ENCODE peak calls at places on chromosome 21, in ten cellular contexts. One of them, this sample, is unnamed.

GRCh38 chr21:45868086-45868485 is 113.5 kb upstream of the COL6A1 start:
- DNase-seq in brain microvascular endothelial cell: no peak
- DNase-seq in activated CD8-positive, alpha-beta memory T cell treated with anti-CD3 and anti-CD28 coated beads for 4 hours: no peak
- DNase-seq in tibial artery: peak
- DNase-seq in naive thymus-derived CD4-positive, alpha-beta T cell: no peak
- DNase-seq in ACHN: no peak
- DNase-seq in AG10803: no peak
- DNase-seq in HT-29: no peak
- DNase-seq in D341Med: no peak
- DNase-seq in activated CD4-positive, alpha-beta T cell treated with anti-CD3 and anti-CD28 coated beads, Interleukin-2, amount 50 U/mL, for 48 hours: no peak
- DNase-seq in this sample: no peak

GRCh38 chr21:29800051-29800450 is 139.7 kb downstream of the GRIK1 start:
- DNase-seq in brain microvascular endothelial cell: no peak
- DNase-seq in activated CD8-positive, alpha-beta memory T cell treated with anti-CD3 and anti-CD28 coated beads for 4 hours: no peak
- DNase-seq in tibial artery: no peak
- DNase-seq in naive thymus-derived CD4-positive, alpha-beta T cell: no peak
- DNase-seq in ACHN: no peak
- DNase-seq in AG10803: no peak
- DNase-seq in HT-29: no peak
- DNase-seq in D341Med: no peak
- DNase-seq in activated CD4-positive, alpha-beta T cell treated with anti-CD3 and anti-CD28 coated beads, Interleukin-2, amount 50 U/mL, for 48 hours: no peak
- DNase-seq in this sample: no peak

GRCh38 chr21:22898061-22898460 is 1899.9 kb downstream of the NCAM2 start:
- DNase-seq in brain microvascular endothelial cell: no peak
- DNase-seq in activated CD8-positive, alpha-beta memory T cell treated with anti-CD3 and anti-CD28 coated beads for 4 hours: no peak
- DNase-seq in tibial artery: no peak
- DNase-seq in naive thymus-derived CD4-positive, alpha-beta T cell: no peak
- DNase-seq in ACHN: no peak
- DNase-seq in AG10803: no peak
- DNase-seq in HT-29: no peak
- DNase-seq in D341Med: no peak
- DNase-seq in activated CD4-positive, alpha-beta T cell treated with anti-CD3 and anti-CD28 coated beads, Interleukin-2, amount 50 U/mL, for 48 hours: no peak
- DNase-seq in this sample: no peak

GRCh38 chr21:44420416-44421205 is 34.7 kb upstream of the LRRC3 start:
- DNase-seq in brain microvascular endothelial cell: no peak
- DNase-seq in activated CD8-positive, alpha-beta memory T cell treated with anti-CD3 and anti-CD28 coated beads for 4 hours: no peak
- DNase-seq in tibial artery: no peak
- DNase-seq in naive thymus-derived CD4-positive, alpha-beta T cell: no peak
- DNase-seq in ACHN: no peak
- DNase-seq in AG10803: no peak
- DNase-seq in HT-29: no peak
- DNase-seq in D341Med: no peak
- DNase-seq in activated CD4-positive, alpha-beta T cell treated with anti-CD3 and anti-CD28 coated beads, Interleukin-2, amount 50 U/mL, for 48 hours: no peak
- DNase-seq in this sample: no peak

GRCh38 chr21:36647279-36648093 is 51.4 kb upstream of the SIM2 start:
- DNase-seq in brain microvascular endothelial cell: peak
- DNase-seq in activated CD8-positive, alpha-beta memory T cell treated with anti-CD3 and anti-CD28 coated beads for 4 hours: no peak
- DNase-seq in tibial artery: no peak
- DNase-seq in naive thymus-derived CD4-positive, alpha-beta T cell: no peak
- DNase-seq in ACHN: peak
- DNase-seq in AG10803: no peak
- DNase-seq in HT-29: peak
- DNase-seq in D341Med: no peak
- DNase-seq in activated CD4-positive, alpha-beta T cell treated with anti-CD3 and anti-CD28 coated beads, Interleukin-2, amount 50 U/mL, for 48 hours: no peak
- DNase-seq in this sample: peak

GRCh38 chr21:34684174-34684876 is 15.5 kb downstream of the CLIC6 start:
- DNase-seq in brain microvascular endothelial cell: no peak
- DNase-seq in activated CD8-positive, alpha-beta memory T cell treated with anti-CD3 and anti-CD28 coated beads for 4 hours: no peak
- DNase-seq in tibial artery: no peak
- DNase-seq in naive thymus-derived CD4-positive, alpha-beta T cell: no peak
- DNase-seq in ACHN: no peak
- DNase-seq in AG10803: no peak
- DNase-seq in HT-29: no peak
- DNase-seq in D341Med: no peak
- DNase-seq in activated CD4-positive, alpha-beta T cell treated with anti-CD3 and anti-CD28 coated beads, Interleukin-2, amount 50 U/mL, for 48 hours: no peak
- DNase-seq in this sample: no peak

GRCh38 chr21:32819702-32820101 is 48.1 kb upstream of the PAXBP1 start:
- DNase-seq in brain microvascular endothelial cell: peak
- DNase-seq in activated CD8-positive, alpha-beta memory T cell treated with anti-CD3 and anti-CD28 coated beads for 4 hours: no peak
- DNase-seq in tibial artery: peak
- DNase-seq in naive thymus-derived CD4-positive, alpha-beta T cell: no peak
- DNase-seq in ACHN: no peak
- DNase-seq in AG10803: peak
- DNase-seq in HT-29: no peak
- DNase-seq in D341Med: no peak
- DNase-seq in activated CD4-positive, alpha-beta T cell treated with anti-CD3 and anti-CD28 coated beads, Interleukin-2, amount 50 U/mL, for 48 hours: no peak
- DNase-seq in this sample: peak

GRCh38 chr21:14630556-14631069 is 84.5 kb upstream of the SAMSN1 start:
- DNase-seq in brain microvascular endothelial cell: no peak
- DNase-seq in activated CD8-positive, alpha-beta memory T cell treated with anti-CD3 and anti-CD28 coated beads for 4 hours: no peak
- DNase-seq in tibial artery: no peak
- DNase-seq in naive thymus-derived CD4-positive, alpha-beta T cell: no peak
- DNase-seq in ACHN: no peak
- DNase-seq in AG10803: no peak
- DNase-seq in HT-29: no peak
- DNase-seq in D341Med: no peak
- DNase-seq in activated CD4-positive, alpha-beta T cell treated with anti-CD3 and anti-CD28 coated beads, Interleukin-2, amount 50 U/mL, for 48 hours: no peak
- DNase-seq in this sample: no peak

GRCh38 chr21:45496151-45496967 is 45.9 kb downstream of the SLC19A1 start:
- DNase-seq in brain microvascular endothelial cell: no peak
- DNase-seq in activated CD8-positive, alpha-beta memory T cell treated with anti-CD3 and anti-CD28 coated beads for 4 hours: no peak
- DNase-seq in tibial artery: no peak
- DNase-seq in naive thymus-derived CD4-positive, alpha-beta T cell: no peak
- DNase-seq in ACHN: no peak
- DNase-seq in AG10803: no peak
- DNase-seq in HT-29: no peak
- DNase-seq in D341Med: no peak
- DNase-seq in activated CD4-positive, alpha-beta T cell treated with anti-CD3 and anti-CD28 coated beads, Interleukin-2, amount 50 U/mL, for 48 hours: no peak
- DNase-seq in this sample: no peak

GRCh38 chr21:38914531-38915385 is 109.0 kb downstream of the ETS2 start:
- DNase-seq in brain microvascular endothelial cell: no peak
- DNase-seq in activated CD8-positive, alpha-beta memory T cell treated with anti-CD3 and anti-CD28 coated beads for 4 hours: no peak
- DNase-seq in tibial artery: no peak
- DNase-seq in naive thymus-derived CD4-positive, alpha-beta T cell: no peak
- DNase-seq in ACHN: no peak
- DNase-seq in AG10803: no peak
- DNase-seq in HT-29: peak
- DNase-seq in D341Med: no peak
- DNase-seq in activated CD4-positive, alpha-beta T cell treated with anti-CD3 and anti-CD28 coated beads, Interleukin-2, amount 50 U/mL, for 48 hours: no peak
- DNase-seq in this sample: no peak

GRCh38 chr21:32467291-32467690 is 54.8 kb downstream of the EVA1C start:
- DNase-seq in brain microvascular endothelial cell: no peak
- DNase-seq in activated CD8-positive, alpha-beta memory T cell treated with anti-CD3 and anti-CD28 coated beads for 4 hours: no peak
- DNase-seq in tibial artery: no peak
- DNase-seq in naive thymus-derived CD4-positive, alpha-beta T cell: no peak
- DNase-seq in ACHN: no peak
- DNase-seq in AG10803: no peak
- DNase-seq in HT-29: no peak
- DNase-seq in D341Med: no peak
- DNase-seq in activated CD4-positive, alpha-beta T cell treated with anti-CD3 and anti-CD28 coated beads, Interleukin-2, amount 50 U/mL, for 48 hours: no peak
- DNase-seq in this sample: no peak

GRCh38 chr21:42238185-42238934 is 19.4 kb downstream of the ABCG1 start:
- DNase-seq in brain microvascular endothelial cell: no peak
- DNase-seq in activated CD8-positive, alpha-beta memory T cell treated with anti-CD3 and anti-CD28 coated beads for 4 hours: no peak
- DNase-seq in tibial artery: no peak
- DNase-seq in naive thymus-derived CD4-positive, alpha-beta T cell: peak
- DNase-seq in ACHN: no peak
- DNase-seq in AG10803: no peak
- DNase-seq in HT-29: no peak
- DNase-seq in D341Med: no peak
- DNase-seq in activated CD4-positive, alpha-beta T cell treated with anti-CD3 and anti-CD28 coated beads, Interleukin-2, amount 50 U/mL, for 48 hours: peak
- DNase-seq in this sample: no peak

GRCh38 chr21:33916200-33916567 is 580 bp upstream of the ATP5PO start:
- DNase-seq in brain microvascular endothelial cell: no peak
- DNase-seq in activated CD8-positive, alpha-beta memory T cell treated with anti-CD3 and anti-CD28 coated beads for 4 hours: no peak
- DNase-seq in tibial artery: no peak
- DNase-seq in naive thymus-derived CD4-positive, alpha-beta T cell: no peak
- DNase-seq in ACHN: no peak
- DNase-seq in AG10803: no peak
- DNase-seq in HT-29: no peak
- DNase-seq in D341Med: no peak
- DNase-seq in activated CD4-positive, alpha-beta T cell treated with anti-CD3 and anti-CD28 coated beads, Interleukin-2, amount 50 U/mL, for 48 hours: no peak
- DNase-seq in this sample: no peak

GRCh38 chr21:26117324-26117971 is 53.1 kb downstream of the APP start:
- DNase-seq in brain microvascular endothelial cell: no peak
- DNase-seq in activated CD8-positive, alpha-beta memory T cell treated with anti-CD3 and anti-CD28 coated beads for 4 hours: no peak
- DNase-seq in tibial artery: no peak
- DNase-seq in naive thymus-derived CD4-positive, alpha-beta T cell: no peak
- DNase-seq in ACHN: no peak
- DNase-seq in AG10803: peak
- DNase-seq in HT-29: no peak
- DNase-seq in D341Med: no peak
- DNase-seq in activated CD4-positive, alpha-beta T cell treated with anti-CD3 and anti-CD28 coated beads, Interleukin-2, amount 50 U/mL, for 48 hours: no peak
- DNase-seq in this sample: no peak

GRCh38 chr21:35343046-35343816 is 294.1 kb upstream of the RUNX1 start:
- DNase-seq in brain microvascular endothelial cell: no peak
- DNase-seq in activated CD8-positive, alpha-beta memory T cell treated with anti-CD3 and anti-CD28 coated beads for 4 hours: no peak
- DNase-seq in tibial artery: no peak
- DNase-seq in naive thymus-derived CD4-positive, alpha-beta T cell: no peak
- DNase-seq in ACHN: no peak
- DNase-seq in AG10803: no peak
- DNase-seq in HT-29: no peak
- DNase-seq in D341Med: no peak
- DNase-seq in activated CD4-positive, alpha-beta T cell treated with anti-CD3 and anti-CD28 coated beads, Interleukin-2, amount 50 U/mL, for 48 hours: no peak
- DNase-seq in this sample: no peak

GRCh38 chr21:38680401-38680800 is 125.3 kb upstream of the ETS2 start:
- DNase-seq in brain microvascular endothelial cell: no peak
- DNase-seq in activated CD8-positive, alpha-beta memory T cell treated with anti-CD3 and anti-CD28 coated beads for 4 hours: no peak
- DNase-seq in tibial artery: no peak
- DNase-seq in naive thymus-derived CD4-positive, alpha-beta T cell: no peak
- DNase-seq in ACHN: no peak
- DNase-seq in AG10803: no peak
- DNase-seq in HT-29: no peak
- DNase-seq in D341Med: no peak
- DNase-seq in activated CD4-positive, alpha-beta T cell treated with anti-CD3 and anti-CD28 coated beads, Interleukin-2, amount 50 U/mL, for 48 hours: no peak
- DNase-seq in this sample: peak

GRCh38 chr21:45309069-45309521 is 21.4 kb upstream of the POFUT2 start:
- DNase-seq in brain microvascular endothelial cell: peak
- DNase-seq in activated CD8-positive, alpha-beta memory T cell treated with anti-CD3 and anti-CD28 coated beads for 4 hours: no peak
- DNase-seq in tibial artery: no peak
- DNase-seq in naive thymus-derived CD4-positive, alpha-beta T cell: no peak
- DNase-seq in ACHN: peak
- DNase-seq in AG10803: peak
- DNase-seq in HT-29: peak
- DNase-seq in D341Med: peak
- DNase-seq in activated CD4-positive, alpha-beta T cell treated with anti-CD3 and anti-CD28 coated beads, Interleukin-2, amount 50 U/mL, for 48 hours: peak
- DNase-seq in this sample: peak

GRCh38 chr21:42559326-42559725 is 45.7 kb downstream of the SLC37A1 start:
- DNase-seq in brain microvascular endothelial cell: no peak
- DNase-seq in activated CD8-positive, alpha-beta memory T cell treated with anti-CD3 and anti-CD28 coated beads for 4 hours: no peak
- DNase-seq in tibial artery: peak
- DNase-seq in naive thymus-derived CD4-positive, alpha-beta T cell: no peak
- DNase-seq in ACHN: no peak
- DNase-seq in AG10803: no peak
- DNase-seq in HT-29: no peak
- DNase-seq in D341Med: no peak
- DNase-seq in activated CD4-positive, alpha-beta T cell treated with anti-CD3 and anti-CD28 coated beads, Interleukin-2, amount 50 U/mL, for 48 hours: no peak
- DNase-seq in this sample: no peak

GRCh38 chr21:44438531-44439210 is 16.6 kb upstream of the LRRC3 start:
- DNase-seq in brain microvascular endothelial cell: no peak
- DNase-seq in activated CD8-positive, alpha-beta memory T cell treated with anti-CD3 and anti-CD28 coated beads for 4 hours: no peak
- DNase-seq in tibial artery: no peak
- DNase-seq in naive thymus-derived CD4-positive, alpha-beta T cell: no peak
- DNase-seq in ACHN: no peak
- DNase-seq in AG10803: no peak
- DNase-seq in HT-29: peak
- DNase-seq in D341Med: no peak
- DNase-seq in activated CD4-positive, alpha-beta T cell treated with anti-CD3 and anti-CD28 coated beads, Interleukin-2, amount 50 U/mL, for 48 hours: no peak
- DNase-seq in this sample: no peak

GRCh38 chr21:33378081-33378480 is 25.1 kb upstream of the IFNGR2 start:
- DNase-seq in brain microvascular endothelial cell: no peak
- DNase-seq in activated CD8-positive, alpha-beta memory T cell treated with anti-CD3 and anti-CD28 coated beads for 4 hours: no peak
- DNase-seq in tibial artery: no peak
- DNase-seq in naive thymus-derived CD4-positive, alpha-beta T cell: no peak
- DNase-seq in ACHN: no peak
- DNase-seq in AG10803: no peak
- DNase-seq in HT-29: no peak
- DNase-seq in D341Med: no peak
- DNase-seq in activated CD4-positive, alpha-beta T cell treated with anti-CD3 and anti-CD28 coated beads, Interleukin-2, amount 50 U/mL, for 48 hours: no peak
- DNase-seq in this sample: no peak

GRCh38 chr21:36542312-36543101 is 62.6 kb upstream of the CLDN14 start:
- DNase-seq in brain microvascular endothelial cell: no peak
- DNase-seq in activated CD8-positive, alpha-beta memory T cell treated with anti-CD3 and anti-CD28 coated beads for 4 hours: no peak
- DNase-seq in tibial artery: no peak
- DNase-seq in naive thymus-derived CD4-positive, alpha-beta T cell: no peak
- DNase-seq in ACHN: no peak
- DNase-seq in AG10803: no peak
- DNase-seq in HT-29: no peak
- DNase-seq in D341Med: no peak
- DNase-seq in activated CD4-positive, alpha-beta T cell treated with anti-CD3 and anti-CD28 coated beads, Interleukin-2, amount 50 U/mL, for 48 hours: peak
- DNase-seq in this sample: no peak

GRCh38 chr21:36676039-36676950 is 22.6 kb upstream of the SIM2 start:
- DNase-seq in brain microvascular endothelial cell: no peak
- DNase-seq in activated CD8-positive, alpha-beta memory T cell treated with anti-CD3 and anti-CD28 coated beads for 4 hours: no peak
- DNase-seq in tibial artery: no peak
- DNase-seq in naive thymus-derived CD4-positive, alpha-beta T cell: no peak
- DNase-seq in ACHN: no peak
- DNase-seq in AG10803: no peak
- DNase-seq in HT-29: no peak
- DNase-seq in D341Med: no peak
- DNase-seq in activated CD4-positive, alpha-beta T cell treated with anti-CD3 and anti-CD28 coated beads, Interleukin-2, amount 50 U/mL, for 48 hours: no peak
- DNase-seq in this sample: no peak

GRCh38 chr21:19261731-19262367 is 858.3 kb upstream of the TMPRSS15 start:
- DNase-seq in brain microvascular endothelial cell: no peak
- DNase-seq in activated CD8-positive, alpha-beta memory T cell treated with anti-CD3 and anti-CD28 coated beads for 4 hours: no peak
- DNase-seq in tibial artery: no peak
- DNase-seq in naive thymus-derived CD4-positive, alpha-beta T cell: no peak
- DNase-seq in ACHN: no peak
- DNase-seq in AG10803: no peak
- DNase-seq in HT-29: no peak
- DNase-seq in D341Med: no peak
- DNase-seq in activated CD4-positive, alpha-beta T cell treated with anti-CD3 and anti-CD28 coated beads, Interleukin-2, amount 50 U/mL, for 48 hours: no peak
- DNase-seq in this sample: no peak

GRCh38 chr21:14116080-14116481 is 94.7 kb downstream of the LIPI start:
- DNase-seq in brain microvascular endothelial cell: no peak
- DNase-seq in activated CD8-positive, alpha-beta memory T cell treated with anti-CD3 and anti-CD28 coated beads for 4 hours: no peak
- DNase-seq in tibial artery: no peak
- DNase-seq in naive thymus-derived CD4-positive, alpha-beta T cell: no peak
- DNase-seq in ACHN: no peak
- DNase-seq in AG10803: no peak
- DNase-seq in HT-29: no peak
- DNase-seq in D341Med: no peak
- DNase-seq in activated CD4-positive, alpha-beta T cell treated with anti-CD3 and anti-CD28 coated beads, Interleukin-2, amount 50 U/mL, for 48 hours: no peak
- DNase-seq in this sample: no peak

GRCh38 chr21:31397939-31398338 is 53.9 kb upstream of the TIAM1 start:
- DNase-seq in brain microvascular endothelial cell: no peak
- DNase-seq in activated CD8-positive, alpha-beta memory T cell treated with anti-CD3 and anti-CD28 coated beads for 4 hours: no peak
- DNase-seq in tibial artery: no peak
- DNase-seq in naive thymus-derived CD4-positive, alpha-beta T cell: peak
- DNase-seq in ACHN: no peak
- DNase-seq in AG10803: no peak
- DNase-seq in HT-29: no peak
- DNase-seq in D341Med: no peak
- DNase-seq in activated CD4-positive, alpha-beta T cell treated with anti-CD3 and anti-CD28 coated beads, Interleukin-2, amount 50 U/mL, for 48 hours: no peak
- DNase-seq in this sample: no peak